ENCODE peak calls at places on chromosomes 2 and 18, in eight cellular contexts. One of them, this sample, is unnamed.

GRCh38 chr2:20728114-20728758 is 61.3 kb downstream of the GDF7 start:
- DNase-seq in HuH-7.5: peak; percentile 6
- DNase-seq in CD14-positive monocyte: no peak
- DNase-seq in activated CD4-positive, CD25-positive, alpha-beta regulatory T cell treated with anti-CD3 and anti-CD28 coated beads, Interleukin-2, amount 50 U/mL, for 72 hours: no peak
- DNase-seq in putamen: no peak
- DNase-seq in stimulated activated CD8-positive, alpha-beta memory T cell treated with anti-CD3 and anti-CD28 coated beads, Interleukin-15, amount 100 ng/mL, for 1 hour: no peak
- DNase-seq in Caco-2: peak; percentile 94
- DNase-seq in NT2/D1: no peak
- DNase-seq in this sample: no peak

GRCh38 chr2:143937563-143938346 is 582.2 kb downstream of the ZEB2 start:
- DNase-seq in HuH-7.5: no peak
- DNase-seq in CD14-positive monocyte: no peak
- DNase-seq in activated CD4-positive, CD25-positive, alpha-beta regulatory T cell treated with anti-CD3 and anti-CD28 coated beads, Interleukin-2, amount 50 U/mL, for 72 hours: no peak
- DNase-seq in putamen: peak; percentile 11
- DNase-seq in stimulated activated CD8-positive, alpha-beta memory T cell treated with anti-CD3 and anti-CD28 coated beads, Interleukin-15, amount 100 ng/mL, for 1 hour: no peak
- DNase-seq in Caco-2: no peak
- DNase-seq in NT2/D1: no peak
- DNase-seq in this sample: no peak

GRCh38 chr2:220708366-220708765 is 863.7 kb downstream of the EPHA4 start:
- DNase-seq in HuH-7.5: no peak
- DNase-seq in CD14-positive monocyte: no peak
- DNase-seq in activated CD4-positive, CD25-positive, alpha-beta regulatory T cell treated with anti-CD3 and anti-CD28 coated beads, Interleukin-2, amount 50 U/mL, for 72 hours: no peak
- DNase-seq in putamen: no peak
- DNase-seq in stimulated activated CD8-positive, alpha-beta memory T cell treated with anti-CD3 and anti-CD28 coated beads, Interleukin-15, amount 100 ng/mL, for 1 hour: no peak
- DNase-seq in Caco-2: no peak
- DNase-seq in NT2/D1: no peak
- DNase-seq in this sample: no peak

GRCh38 chr2:210007895-210008294 is 5.5 kb downstream of the RPE start:
- DNase-seq in HuH-7.5: no peak
- DNase-seq in CD14-positive monocyte: peak; percentile 55
- DNase-seq in activated CD4-positive, CD25-positive, alpha-beta regulatory T cell treated with anti-CD3 and anti-CD28 coated beads, Interleukin-2, amount 50 U/mL, for 72 hours: no peak
- DNase-seq in putamen: peak; percentile 77
- DNase-seq in stimulated activated CD8-positive, alpha-beta memory T cell treated with anti-CD3 and anti-CD28 coated beads, Interleukin-15, amount 100 ng/mL, for 1 hour: no peak
- DNase-seq in Caco-2: no peak
- DNase-seq in NT2/D1: no peak
- DNase-seq in this sample: no peak

GRCh38 chr18:57437433-57437781 is 2.2 kb downstream of the ONECUT2 start:
- DNase-seq in HuH-7.5: no peak
- DNase-seq in CD14-positive monocyte: no peak
- DNase-seq in activated CD4-positive, CD25-positive, alpha-beta regulatory T cell treated with anti-CD3 and anti-CD28 coated beads, Interleukin-2, amount 50 U/mL, for 72 hours: no peak
- DNase-seq in putamen: no peak
- DNase-seq in stimulated activated CD8-positive, alpha-beta memory T cell treated with anti-CD3 and anti-CD28 coated beads, Interleukin-15, amount 100 ng/mL, for 1 hour: no peak
- DNase-seq in Caco-2: no peak
- DNase-seq in NT2/D1: no peak
- DNase-seq in this sample: no peak

GRCh38 chr2:65722028-65722427 is 289.6 kb upstream of the SPRED2 start:
- DNase-seq in HuH-7.5: peak; percentile 11
- DNase-seq in CD14-positive monocyte: no peak
- DNase-seq in activated CD4-positive, CD25-positive, alpha-beta regulatory T cell treated with anti-CD3 and anti-CD28 coated beads, Interleukin-2, amount 50 U/mL, for 72 hours: no peak
- DNase-seq in putamen: no peak
- DNase-seq in stimulated activated CD8-positive, alpha-beta memory T cell treated with anti-CD3 and anti-CD28 coated beads, Interleukin-15, amount 100 ng/mL, for 1 hour: no peak
- DNase-seq in Caco-2: peak; percentile 50
- DNase-seq in NT2/D1: peak; percentile 38
- DNase-seq in this sample: no peak

GRCh38 chr2:56185582-56186046 is 1.8 kb downstream of the CCDC85A start:
- DNase-seq in HuH-7.5: peak; percentile 25
- DNase-seq in CD14-positive monocyte: no peak
- DNase-seq in activated CD4-positive, CD25-positive, alpha-beta regulatory T cell treated with anti-CD3 and anti-CD28 coated beads, Interleukin-2, amount 50 U/mL, for 72 hours: no peak
- DNase-seq in putamen: no peak
- DNase-seq in stimulated activated CD8-positive, alpha-beta memory T cell treated with anti-CD3 and anti-CD28 coated beads, Interleukin-15, amount 100 ng/mL, for 1 hour: no peak
- DNase-seq in Caco-2: no peak
- DNase-seq in NT2/D1: no peak
- DNase-seq in this sample: no peak

GRCh38 chr2:238701066-238701906 is 146.6 kb upstream of the TWIST2 start:
- DNase-seq in HuH-7.5: no peak
- DNase-seq in CD14-positive monocyte: no peak
- DNase-seq in activated CD4-positive, CD25-positive, alpha-beta regulatory T cell treated with anti-CD3 and anti-CD28 coated beads, Interleukin-2, amount 50 U/mL, for 72 hours: no peak
- DNase-seq in putamen: no peak
- DNase-seq in stimulated activated CD8-positive, alpha-beta memory T cell treated with anti-CD3 and anti-CD28 coated beads, Interleukin-15, amount 100 ng/mL, for 1 hour: no peak
- DNase-seq in Caco-2: no peak
- DNase-seq in NT2/D1: no peak
- DNase-seq in this sample: no peak

GRCh38 chr2:223828314-223828713 is 9.1 kb downstream of the AP1S3 start:
- DNase-seq in HuH-7.5: no peak
- DNase-seq in CD14-positive monocyte: no peak
- DNase-seq in activated CD4-positive, CD25-positive, alpha-beta regulatory T cell treated with anti-CD3 and anti-CD28 coated beads, Interleukin-2, amount 50 U/mL, for 72 hours: no peak
- DNase-seq in putamen: no peak
- DNase-seq in stimulated activated CD8-positive, alpha-beta memory T cell treated with anti-CD3 and anti-CD28 coated beads, Interleukin-15, amount 100 ng/mL, for 1 hour: no peak
- DNase-seq in Caco-2: no peak
- DNase-seq in NT2/D1: no peak
- DNase-seq in this sample: no peak

GRCh38 chr2:241848761-241849615 is 9.7 kb downstream of the PDCD1 start:
- DNase-seq in HuH-7.5: peak; percentile 20
- DNase-seq in CD14-positive monocyte: no peak
- DNase-seq in activated CD4-positive, CD25-positive, alpha-beta regulatory T cell treated with anti-CD3 and anti-CD28 coated beads, Interleukin-2, amount 50 U/mL, for 72 hours: no peak
- DNase-seq in putamen: no peak
- DNase-seq in stimulated activated CD8-positive, alpha-beta memory T cell treated with anti-CD3 and anti-CD28 coated beads, Interleukin-15, amount 100 ng/mL, for 1 hour: no peak
- DNase-seq in Caco-2: no peak
- DNase-seq in NT2/D1: no peak
- DNase-seq in this sample: peak; percentile 69

GRCh38 chr2:105248316-105249070 is 7.0 kb downstream of the GPR45 start:
- DNase-seq in HuH-7.5: no peak
- DNase-seq in CD14-positive monocyte: no peak
- DNase-seq in activated CD4-positive, CD25-positive, alpha-beta regulatory T cell treated with anti-CD3 and anti-CD28 coated beads, Interleukin-2, amount 50 U/mL, for 72 hours: no peak
- DNase-seq in putamen: no peak
- DNase-seq in stimulated activated CD8-positive, alpha-beta memory T cell treated with anti-CD3 and anti-CD28 coated beads, Interleukin-15, amount 100 ng/mL, for 1 hour: no peak
- DNase-seq in Caco-2: peak; percentile 63
- DNase-seq in NT2/D1: no peak
- DNase-seq in this sample: no peak

GRCh38 chr2:204060896-204061640 is 124.5 kb downstream of the ICOS start:
- DNase-seq in HuH-7.5: no peak
- DNase-seq in CD14-positive monocyte: no peak
- DNase-seq in activated CD4-positive, CD25-positive, alpha-beta regulatory T cell treated with anti-CD3 and anti-CD28 coated beads, Interleukin-2, amount 50 U/mL, for 72 hours: no peak
- DNase-seq in putamen: no peak
- DNase-seq in stimulated activated CD8-positive, alpha-beta memory T cell treated with anti-CD3 and anti-CD28 coated beads, Interleukin-15, amount 100 ng/mL, for 1 hour: no peak
- DNase-seq in Caco-2: no peak
- DNase-seq in NT2/D1: no peak
- DNase-seq in this sample: no peak

GRCh38 chr18:14999085-14999975 is 251.4 kb downstream of the ANKRD30B start:
- DNase-seq in HuH-7.5: no peak
- DNase-seq in CD14-positive monocyte: no peak
- DNase-seq in activated CD4-positive, CD25-positive, alpha-beta regulatory T cell treated with anti-CD3 and anti-CD28 coated beads, Interleukin-2, amount 50 U/mL, for 72 hours: no peak
- DNase-seq in putamen: no peak
- DNase-seq in stimulated activated CD8-positive, alpha-beta memory T cell treated with anti-CD3 and anti-CD28 coated beads, Interleukin-15, amount 100 ng/mL, for 1 hour: no peak
- DNase-seq in Caco-2: no peak
- DNase-seq in NT2/D1: no peak
- DNase-seq in this sample: no peak

GRCh38 chr2:234835738-234836137 is 116.1 kb upstream of the SH3BP4 start:
- DNase-seq in HuH-7.5: no peak
- DNase-seq in CD14-positive monocyte: no peak
- DNase-seq in activated CD4-positive, CD25-positive, alpha-beta regulatory T cell treated with anti-CD3 and anti-CD28 coated beads, Interleukin-2, amount 50 U/mL, for 72 hours: no peak
- DNase-seq in putamen: no peak
- DNase-seq in stimulated activated CD8-positive, alpha-beta memory T cell treated with anti-CD3 and anti-CD28 coated beads, Interleukin-15, amount 100 ng/mL, for 1 hour: no peak
- DNase-seq in Caco-2: no peak
- DNase-seq in NT2/D1: no peak
- DNase-seq in this sample: no peak

GRCh38 chr2:95018861-95019550 is 6.5 kb upstream of the MAL start:
- DNase-seq in HuH-7.5: no peak
- DNase-seq in CD14-positive monocyte: no peak
- DNase-seq in activated CD4-positive, CD25-positive, alpha-beta regulatory T cell treated with anti-CD3 and anti-CD28 coated beads, Interleukin-2, amount 50 U/mL, for 72 hours: no peak
- DNase-seq in putamen: no peak
- DNase-seq in stimulated activated CD8-positive, alpha-beta memory T cell treated with anti-CD3 and anti-CD28 coated beads, Interleukin-15, amount 100 ng/mL, for 1 hour: no peak
- DNase-seq in Caco-2: no peak
- DNase-seq in NT2/D1: no peak
- DNase-seq in this sample: no peak

GRCh38 chr18:57539702-57540101 is 46.8 kb downstream of the FECH start:
- DNase-seq in HuH-7.5: no peak
- DNase-seq in CD14-positive monocyte: no peak
- DNase-seq in activated CD4-positive, CD25-positive, alpha-beta regulatory T cell treated with anti-CD3 and anti-CD28 coated beads, Interleukin-2, amount 50 U/mL, for 72 hours: no peak
- DNase-seq in putamen: no peak
- DNase-seq in stimulated activated CD8-positive, alpha-beta memory T cell treated with anti-CD3 and anti-CD28 coated beads, Interleukin-15, amount 100 ng/mL, for 1 hour: no peak
- DNase-seq in Caco-2: no peak
- DNase-seq in NT2/D1: no peak
- DNase-seq in this sample: no peak

GRCh38 chr18:57771183-57771582 is 31.9 kb downstream of the ATP8B1 start:
- DNase-seq in HuH-7.5: no peak
- DNase-seq in CD14-positive monocyte: no peak
- DNase-seq in activated CD4-positive, CD25-positive, alpha-beta regulatory T cell treated with anti-CD3 and anti-CD28 coated beads, Interleukin-2, amount 50 U/mL, for 72 hours: no peak
- DNase-seq in putamen: no peak
- DNase-seq in stimulated activated CD8-positive, alpha-beta memory T cell treated with anti-CD3 and anti-CD28 coated beads, Interleukin-15, amount 100 ng/mL, for 1 hour: no peak
- DNase-seq in Caco-2: no peak
- DNase-seq in NT2/D1: no peak
- DNase-seq in this sample: no peak

GRCh38 chr2:189876271-189876670 is 92.0 kb downstream of the PMS1 start:
- DNase-seq in HuH-7.5: no peak
- DNase-seq in CD14-positive monocyte: no peak
- DNase-seq in activated CD4-positive, CD25-positive, alpha-beta regulatory T cell treated with anti-CD3 and anti-CD28 coated beads, Interleukin-2, amount 50 U/mL, for 72 hours: no peak
- DNase-seq in putamen: no peak
- DNase-seq in stimulated activated CD8-positive, alpha-beta memory T cell treated with anti-CD3 and anti-CD28 coated beads, Interleukin-15, amount 100 ng/mL, for 1 hour: no peak
- DNase-seq in Caco-2: no peak
- DNase-seq in NT2/D1: no peak
- DNase-seq in this sample: no peak

GRCh38 chr18:54950221-54950620 is 9.0 kb downstream of the CCDC68 start:
- DNase-seq in HuH-7.5: no peak
- DNase-seq in CD14-positive monocyte: no peak
- DNase-seq in activated CD4-positive, CD25-positive, alpha-beta regulatory T cell treated with anti-CD3 and anti-CD28 coated beads, Interleukin-2, amount 50 U/mL, for 72 hours: no peak
- DNase-seq in putamen: no peak
- DNase-seq in stimulated activated CD8-positive, alpha-beta memory T cell treated with anti-CD3 and anti-CD28 coated beads, Interleukin-15, amount 100 ng/mL, for 1 hour: no peak
- DNase-seq in Caco-2: no peak
- DNase-seq in NT2/D1: no peak
- DNase-seq in this sample: no peak

GRCh38 chr2:221304916-221305315 is 267.2 kb downstream of the EPHA4 start:
- DNase-seq in HuH-7.5: no peak
- DNase-seq in CD14-positive monocyte: no peak
- DNase-seq in activated CD4-positive, CD25-positive, alpha-beta regulatory T cell treated with anti-CD3 and anti-CD28 coated beads, Interleukin-2, amount 50 U/mL, for 72 hours: no peak
- DNase-seq in putamen: no peak
- DNase-seq in stimulated activated CD8-positive, alpha-beta memory T cell treated with anti-CD3 and anti-CD28 coated beads, Interleukin-15, amount 100 ng/mL, for 1 hour: no peak
- DNase-seq in Caco-2: no peak
- DNase-seq in NT2/D1: no peak
- DNase-seq in this sample: no peak

GRCh38 chr2:236715511-236715961 is 145.9 kb downstream of the ACKR3 start:
- DNase-seq in HuH-7.5: no peak
- DNase-seq in CD14-positive monocyte: no peak
- DNase-seq in activated CD4-positive, CD25-positive, alpha-beta regulatory T cell treated with anti-CD3 and anti-CD28 coated beads, Interleukin-2, amount 50 U/mL, for 72 hours: no peak
- DNase-seq in putamen: no peak
- DNase-seq in stimulated activated CD8-positive, alpha-beta memory T cell treated with anti-CD3 and anti-CD28 coated beads, Interleukin-15, amount 100 ng/mL, for 1 hour: no peak
- DNase-seq in Caco-2: no peak
- DNase-seq in NT2/D1: no peak
- DNase-seq in this sample: no peak

GRCh38 chr18:35130236-35130635 is 89.0 kb downstream of the MAPRE2 start:
- DNase-seq in HuH-7.5: no peak
- DNase-seq in CD14-positive monocyte: no peak
- DNase-seq in activated CD4-positive, CD25-positive, alpha-beta regulatory T cell treated with anti-CD3 and anti-CD28 coated beads, Interleukin-2, amount 50 U/mL, for 72 hours: no peak
- DNase-seq in putamen: no peak
- DNase-seq in stimulated activated CD8-positive, alpha-beta memory T cell treated with anti-CD3 and anti-CD28 coated beads, Interleukin-15, amount 100 ng/mL, for 1 hour: no peak
- DNase-seq in Caco-2: no peak
- DNase-seq in NT2/D1: no peak
- DNase-seq in this sample: no peak

GRCh38 chr2:1736997-1737480 is 7.3 kb downstream of the PXDN start:
- DNase-seq in HuH-7.5: no peak
- DNase-seq in CD14-positive monocyte: no peak
- DNase-seq in activated CD4-positive, CD25-positive, alpha-beta regulatory T cell treated with anti-CD3 and anti-CD28 coated beads, Interleukin-2, amount 50 U/mL, for 72 hours: no peak
- DNase-seq in putamen: no peak
- DNase-seq in stimulated activated CD8-positive, alpha-beta memory T cell treated with anti-CD3 and anti-CD28 coated beads, Interleukin-15, amount 100 ng/mL, for 1 hour: no peak
- DNase-seq in Caco-2: no peak
- DNase-seq in NT2/D1: no peak
- DNase-seq in this sample: no peak

GRCh38 chr2:3309496-3310355 is 67.9 kb downstream of the EIPR1 start:
- DNase-seq in HuH-7.5: no peak
- DNase-seq in CD14-positive monocyte: peak; percentile 24
- DNase-seq in activated CD4-positive, CD25-positive, alpha-beta regulatory T cell treated with anti-CD3 and anti-CD28 coated beads, Interleukin-2, amount 50 U/mL, for 72 hours: no peak
- DNase-seq in putamen: no peak
- DNase-seq in stimulated activated CD8-positive, alpha-beta memory T cell treated with anti-CD3 and anti-CD28 coated beads, Interleukin-15, amount 100 ng/mL, for 1 hour: no peak
- DNase-seq in Caco-2: no peak
- DNase-seq in NT2/D1: no peak
- DNase-seq in this sample: no peak

GRCh38 chr2:46874236-46874929 is 41.2 kb downstream of the MCFD2 start:
- DNase-seq in HuH-7.5: no peak
- DNase-seq in CD14-positive monocyte: no peak
- DNase-seq in activated CD4-positive, CD25-positive, alpha-beta regulatory T cell treated with anti-CD3 and anti-CD28 coated beads, Interleukin-2, amount 50 U/mL, for 72 hours: no peak
- DNase-seq in putamen: no peak
- DNase-seq in stimulated activated CD8-positive, alpha-beta memory T cell treated with anti-CD3 and anti-CD28 coated beads, Interleukin-15, amount 100 ng/mL, for 1 hour: no peak
- DNase-seq in Caco-2: peak; percentile 11
- DNase-seq in NT2/D1: no peak
- DNase-seq in this sample: no peak

GRCh38 chr2:68280846-68281245 is 28.5 kb upstream of the PPP3R1 start:
- DNase-seq in HuH-7.5: no peak
- DNase-seq in CD14-positive monocyte: no peak
- DNase-seq in activated CD4-positive, CD25-positive, alpha-beta regulatory T cell treated with anti-CD3 and anti-CD28 coated beads, Interleukin-2, amount 50 U/mL, for 72 hours: no peak
- DNase-seq in putamen: no peak
- DNase-seq in stimulated activated CD8-positive, alpha-beta memory T cell treated with anti-CD3 and anti-CD28 coated beads, Interleukin-15, amount 100 ng/mL, for 1 hour: no peak
- DNase-seq in Caco-2: no peak
- DNase-seq in NT2/D1: no peak
- DNase-seq in this sample: no peak

GRCh38 chr2:223043164-223043941 is 8.6 kb upstream of the KCNE4 start:
- DNase-seq in HuH-7.5: no peak
- DNase-seq in CD14-positive monocyte: no peak
- DNase-seq in activated CD4-positive, CD25-positive, alpha-beta regulatory T cell treated with anti-CD3 and anti-CD28 coated beads, Interleukin-2, amount 50 U/mL, for 72 hours: no peak
- DNase-seq in putamen: no peak
- DNase-seq in stimulated activated CD8-positive, alpha-beta memory T cell treated with anti-CD3 and anti-CD28 coated beads, Interleukin-15, amount 100 ng/mL, for 1 hour: no peak
- DNase-seq in Caco-2: no peak
- DNase-seq in NT2/D1: no peak
- DNase-seq in this sample: no peak

GRCh38 chr2:5392658-5393057 is 299.5 kb upstream of the SOX11 start:
- DNase-seq in HuH-7.5: no peak
- DNase-seq in CD14-positive monocyte: no peak
- DNase-seq in activated CD4-positive, CD25-positive, alpha-beta regulatory T cell treated with anti-CD3 and anti-CD28 coated beads, Interleukin-2, amount 50 U/mL, for 72 hours: no peak
- DNase-seq in putamen: no peak
- DNase-seq in stimulated activated CD8-positive, alpha-beta memory T cell treated with anti-CD3 and anti-CD28 coated beads, Interleukin-15, amount 100 ng/mL, for 1 hour: no peak
- DNase-seq in Caco-2: no peak
- DNase-seq in NT2/D1: no peak
- DNase-seq in this sample: no peak